ENCODE peak calls at places on chromosomes 12 and 14, in ten cellular contexts. Z is effector memory CD8-positive, alpha-beta T cell; E is HuH-7; C is mammary epithelial cell; V is ecto neural progenitor cell; U is stimulated activated naive B cell treated with anti-CD40 and anti-IgM and Interleukin-4, amounts not matched to agents 10 μg/mL and 1 μg/mL and 100 μg/mL, for 72 hours; O is T-helper 2 cell; J is germinal center; P is MM.1S; I is activated CD4-positive, alpha-beta T cell treated with anti-CD3 and anti-CD28 coated beads, Interleukin-2, amount 10 ng/mL, durations not matched to agents 7 days and 5 days. S is an unnamed sample.

GRCh38 chr12:18595406-18595805 is 142.4 kb downstream of the PLCZ1 start:
- DNase-seq in Z (no peak), V (no peak), C (peak), I (no peak), U (no peak), O (no peak), P (no peak), E (no peak), J (no peak), S (no peak)

GRCh38 chr14:74704656-74705055 is 8.2 kb downstream of the AREL1 start:
- DNase-seq in U (no peak), V (no peak), C (no peak), P (no peak), E (no peak), Z (no peak), J (no peak), I (no peak), O (no peak), S (no peak)

GRCh38 chr14:25862068-25862467 is 735.8 kb downstream of the NOVA1 start:
- DNase-seq in P (no peak), C (no peak), J (no peak), V (no peak), O (no peak), U (no peak), E (no peak), I (no peak), Z (no peak), S (no peak)

GRCh38 chr14:70780396-70781075 is 28.8 kb downstream of the MAP3K9 start:
- DNase-seq in O (no peak), E (no peak), C (no peak), I (no peak), P (no peak), U (peak), J (peak), V (no peak), Z (no peak), S (no peak)

GRCh38 chr14:81298122-81298521 is 77.4 kb upstream of the GTF2A1 start:
- DNase-seq in E (no peak), J (no peak), U (no peak), P (no peak), Z (no peak), C (no peak), V (no peak), O (no peak), I (no peak), S (no peak)

GRCh38 chr14:57865450-57866198 is at the start of gene SLC35F4:
- DNase-seq in Z (no peak), E (no peak), C (peak), U (no peak), V (peak), J (no peak), P (no peak), O (no peak), I (no peak), S (no peak)

GRCh38 chr14:86237733-86238132 is 707.8 kb downstream of the FLRT2 start:
- DNase-seq in C (no peak), U (no peak), P (no peak), V (no peak), J (no peak), O (no peak), I (no peak), E (no peak), Z (no peak), S (no peak)

GRCh38 chr12:130375888-130376287 is 38.2 kb downstream of the PIWIL1 start:
- DNase-seq in J (no peak), C (no peak), E (no peak), O (no peak), V (no peak), Z (no peak), P (no peak), U (no peak), I (no peak), S (no peak)

GRCh38 chr12:109467978-109468676 is 9.0 kb downstream of the KCTD10 start:
- DNase-seq in O (no peak), E (no peak), I (no peak), V (no peak), P (no peak), Z (no peak), U (no peak), C (no peak), J (no peak), S (no peak)

GRCh38 chr12:124379938-124380754 is 85.3 kb downstream of the RFLNA start:
- DNase-seq in J (no peak), U (no peak), Z (no peak), E (no peak), P (no peak), O (no peak), I (no peak), V (no peak), C (peak), S (peak)

S was measured in osteocyte.